ENCODE peak calls at places on chromosomes 5 and 9, in seven cellular contexts. P is omental fat pad, Z is nucleus accumbens, K is choroid plexus epithelial cell, H is ELF-1, C is adipocyte, N is IMR-90. V is an unnamed sample.

GRCh38 chr9:38389313-38389712 is 3.2 kb upstream of the ALDH1B1 start:
- DNase-seq in P (no peak), C (peak), Z (no peak), N (peak), H (no peak), K (peak), V (no peak)

GRCh38 chr5:140131967-140132409 is 6.3 kb downstream of the IGIP start:
- DNase-seq in P (no peak), N (peak), C (peak), Z (no peak), K (peak), H (no peak), V (peak)

GRCh38 chr9:107989544-107989943 is 500.0 kb upstream of the KLF4 start:
- DNase-seq in K (peak), N (peak), H (no peak), C (peak), Z (no peak), P (no peak), V (peak)

GRCh38 chr9:127531676-127532075 is 80.4 kb downstream of the LRSAM1 start:
- DNase-seq in P (no peak), K (no peak), Z (no peak), H (peak), N (no peak), C (no peak), V (no peak)

GRCh38 chr5:112929336-112930081 is 7.5 kb upstream of the REEP5 start:
- DNase-seq in Z (no peak), H (no peak), C (no peak), P (no peak), K (no peak), N (peak), V (no peak)

GRCh38 chr9:136900556-136900955 is 14.2 kb downstream of the TRAF2 start:
- DNase-seq in H (no peak), P (no peak), Z (no peak), C (no peak), N (no peak), K (no peak), V (no peak)

GRCh38 chr5:75192804-75193203 is 43.9 kb downstream of the ANKRD31 start:
- DNase-seq in Z (no peak), K (no peak), N (no peak), P (no peak), C (no peak), H (no peak), V (no peak)

GRCh38 chr9:83359039-83359438 is 179.2 kb downstream of the FRMD3 start:
- DNase-seq in C (no peak), K (no peak), H (no peak), Z (no peak), N (no peak), P (no peak), V (no peak)

GRCh38 chr5:102807878-102808502 is 52.9 kb downstream of the PAM start:
- DNase-seq in P (no peak), Z (no peak), N (peak), C (no peak), H (peak), K (peak), V (no peak)

GRCh38 chr5:152007556-152007955 is 82.9 kb upstream of the GLRA1 start:
- DNase-seq in Z (no peak), N (no peak), P (no peak), H (peak), C (no peak), K (no peak), V (no peak)

GRCh38 chr5:80884086-80884813 is 75.9 kb upstream of the RASGRF2 start:
- DNase-seq in K (no peak), C (no peak), N (no peak), Z (no peak), P (no peak), H (peak), V (no peak)

GRCh38 chr5:123719004-123719403 is 207.0 kb downstream of the CSNK1G3 start:
- DNase-seq in C (no peak), N (peak), K (no peak), P (no peak), Z (no peak), H (no peak), V (no peak)

GRCh38 chr9:19939890-19940289 is 151.1 kb upstream of the SLC24A2 start:
- DNase-seq in Z (no peak), C (no peak), K (no peak), N (no peak), H (no peak), P (no peak), V (no peak)

GRCh38 chr9:110638381-110638954 is 30.1 kb upstream of the MUSK start:
- DNase-seq in P (no peak), H (no peak), Z (no peak), N (peak), C (peak), K (peak), V (no peak)

GRCh38 chr9:15423328-15423985 is 781 bp downstream of the SNAPC3 start:
- DNase-seq in H (no peak), Z (no peak), C (peak), N (peak), K (peak), P (no peak), V (no peak)

GRCh38 chr5:142748568-142749249 is 21.5 kb upstream of the ARHGAP26 start:
- DNase-seq in C (no peak), Z (no peak), K (peak), H (peak), N (no peak), P (no peak), V (no peak)

GRCh38 chr9:27460225-27461023 is 63.7 kb upstream of the IFNK start:
- DNase-seq in N (no peak), K (no peak), H (no peak), P (no peak), Z (no peak), C (no peak), V (no peak)

GRCh38 chr9:72807765-72808445 is 144.9 kb downstream of the ALDH1A1 start:
- DNase-seq in K (peak), Z (no peak), P (no peak), H (peak), C (no peak), N (no peak), V (no peak)

GRCh38 chr5:102971693-102972293 is 148.1 kb downstream of the GIN1 start:
- DNase-seq in P (no peak), Z (no peak), H (no peak), C (peak), K (peak), N (peak), V (no peak)

GRCh38 chr5:7904170-7904569 is 35.2 kb downstream of the MTRR start:
- DNase-seq in C (peak), P (no peak), N (peak), Z (no peak), K (peak), H (no peak), V (no peak)

GRCh38 chr5:1300581-1301083 is 5.8 kb upstream of the TERT start:
- DNase-seq in K (no peak), H (no peak), N (no peak), P (no peak), C (no peak), Z (no peak), V (peak)

GRCh38 chr5:43274435-43275114 is 38.6 kb downstream of the HMGCS1 start:
- DNase-seq in P (no peak), Z (no peak), K (no peak), H (peak), C (no peak), N (no peak), V (no peak)